ENCODE peak calls at places on chromosomes 4 and X, in five cellular contexts. W is uterus; K is CD4-positive, CD25-positive, alpha-beta regulatory T cell; Q is astrocyte; S is activated T-cell treated with anti-CD3 and anti-CD28 coated beads for 1 hour. I is an unnamed sample.

GRCh38 chr4:107312366-107312765 is 276.3 kb upstream of the DKK2 start:
- DNase-seq in K (no peak), W (no peak), Q (no peak), S (no peak), I (no peak)

GRCh38 chr4:75584067-75584466 is 28.2 kb downstream of the ODAPH start:
- DNase-seq in W (no peak), K (no peak), S (no peak), Q (peak; percentile 18), I (no peak)

GRCh38 chrX:42680651-42681050 is 97.3 kb downstream of the PPP1R2C start:
- DNase-seq in W (no peak), S (no peak), Q (peak; percentile 12), K (no peak), I (no peak)

GRCh38 chrX:6460893-6461490 is 73.9 kb downstream of the VCX3A start:
- DNase-seq in Q (peak; percentile 31), W (no peak), K (no peak), S (no peak), I (no peak)

GRCh38 chr4:140153744-140154571 is at the start of gene MAML3:
- DNase-seq in S (peak; percentile 68), K (peak; percentile 86), W (peak; percentile 95), Q (peak; percentile 97), I (peak; percentile 92)

GRCh38 chr4:55087016-55087929 is 38.1 kb downstream of the KDR start:
- DNase-seq in K (no peak), Q (peak; percentile 32), S (no peak), W (no peak), I (no peak)

GRCh38 chr4:187668683-187669082 is 326.9 kb upstream of the ZFP42 start:
- DNase-seq in W (no peak), S (no peak), Q (peak; percentile 20), K (no peak), I (no peak)

GRCh38 chr4:97910005-97910404 is 233.3 kb downstream of the STPG2 start:
- DNase-seq in W (no peak), K (no peak), S (no peak), Q (no peak), I (no peak)

GRCh38 chr4:94722748-94723147 is 35.0 kb upstream of the BMPR1B start:
- DNase-seq in Q (no peak), W (no peak), K (no peak), S (no peak), I (no peak)

GRCh38 chr4:68406479-68406859 is 40.8 kb upstream of the TMPRSS11E start:
- DNase-seq in W (no peak), Q (no peak), S (no peak), K (no peak), I (no peak)

GRCh38 chrX:21986596-21986995 is 45.5 kb upstream of the PHEX start:
- DNase-seq in S (no peak), W (no peak), K (no peak), Q (peak; percentile 45), I (no peak)

GRCh38 chr4:89356086-89356485 is 48.5 kb upstream of the GPRIN3 start:
- DNase-seq in S (no peak), K (no peak), W (no peak), Q (peak; percentile 17), I (no peak)

GRCh38 chr4:165131247-165131832 is 18.7 kb upstream of the TMEM192 start:
- DNase-seq in W (peak; percentile 41), K (peak; percentile 77), S (peak; percentile 74), Q (no peak), I (peak; percentile 64)

GRCh38 chr4:66955784-66956183 is 589.5 kb downstream of the CENPC start:
- DNase-seq in Q (no peak), S (no peak), K (no peak), W (no peak), I (no peak)

GRCh38 chr4:135382280-135382679 is 1180.7 kb upstream of the PABPC4L start:
- DNase-seq in K (no peak), S (no peak), Q (no peak), W (no peak), I (no peak)

GRCh38 chrX:28880136-28880535 is 292.9 kb downstream of the IL1RAPL1 start:
- DNase-seq in Q (peak; percentile 50), W (no peak), K (no peak), S (no peak), I (no peak)

GRCh38 chrX:150150081-150150779 is 211.9 kb upstream of the EOLA2 start:
- DNase-seq in S (no peak), W (no peak), K (no peak), Q (no peak), I (no peak)

GRCh38 chr4:5660185-5660584 is 48.2 kb downstream of the EVC2 start:
- DNase-seq in K (no peak), W (no peak), S (no peak), Q (peak; percentile 10), I (no peak)

GRCh38 chrX:75038925-75039324 is 113.7 kb upstream of the NEXMIF start:
- DNase-seq in Q (peak; percentile 2), K (peak; percentile 48), S (no peak), W (no peak), I (no peak)

GRCh38 chr4:115648786-115649185 is 535.4 kb upstream of the NDST4 start:
- DNase-seq in W (no peak), S (no peak), K (no peak), Q (no peak), I (no peak)

GRCh38 chr4:36921474-36922220 is 322.9 kb upstream of the NWD2 start:
- DNase-seq in W (no peak), Q (no peak), S (no peak), K (no peak), I (no peak)

I was measured in SJSA1.